ENCODE peak calls at places on chromosomes 11 and 22, in eight cellular contexts. B is RWPE1, R is NCI-H774, I is neuronal stem cell, J is SK-MEL-5, T is C1 segment of cervical spinal cord, G is midbrain, H is PC-3. X is an unnamed sample.

GRCh38 chr11:35274909-35275807 is 136.2 kb downstream of the CD44 start:
- DNase-seq in H (peak; percentile 84), T (no peak), I (no peak), B (no peak), J (peak; percentile 13), G (peak; percentile 61), R (peak; percentile 66), X (no peak)

GRCh38 chr11:44804449-44805151 is 77.8 kb downstream of the TSPAN18 start:
- DNase-seq in T (no peak), I (no peak), J (no peak), B (no peak), G (no peak), R (no peak), H (no peak), X (no peak)

GRCh38 chr11:34926101-34926830 is 9.8 kb downstream of the PDHX start:
- DNase-seq in H (peak; percentile 67), B (peak; percentile 6), I (peak; percentile 26), G (peak; percentile 51), T (no peak), J (peak; percentile 69), R (no peak), X (no peak)

GRCh38 chr11:120985718-120986569 is 38.0 kb upstream of the TBCEL start:
- DNase-seq in B (peak; percentile 46), H (peak; percentile 47), G (peak; percentile 38), T (no peak), R (peak; percentile 69), I (peak; percentile 63), J (peak; percentile 9), X (no peak)

GRCh38 chr11:48169259-48169658 is 47.4 kb upstream of the OR4B1 start:
- DNase-seq in R (no peak), G (no peak), B (no peak), J (no peak), H (no peak), I (no peak), T (no peak), X (no peak)

GRCh38 chr11:62030071-62030684 is 62.7 kb upstream of the FTH1 start:
- DNase-seq in I (no peak), T (no peak), B (no peak), R (no peak), H (no peak), J (no peak), G (no peak), X (no peak)

GRCh38 chr11:61571869-61572268 is 9.0 kb downstream of the SYT7 start:
- DNase-seq in J (no peak), I (no peak), R (no peak), T (no peak), H (no peak), G (no peak), B (no peak), X (no peak)

GRCh38 chr22:36102995-36103394 is 57.6 kb downstream of the APOL3 start:
- DNase-seq in T (no peak), J (no peak), R (no peak), G (no peak), H (no peak), I (no peak), B (no peak), X (no peak)

GRCh38 chr22:20319041-20319744 is 667 bp downstream of the DGCR6L start:
- DNase-seq in T (no peak), H (no peak), J (no peak), I (no peak), R (no peak), B (no peak), G (no peak), X (no peak)

GRCh38 chr22:36334838-36335603 is 52.7 kb downstream of the MYH9 start:
- DNase-seq in G (peak; percentile 86), B (no peak), T (peak; percentile 66), I (no peak), R (no peak), H (peak; percentile 41), J (peak; percentile 65), X (no peak)

GRCh38 chr22:43004362-43005035 is 10.4 kb downstream of the PACSIN2 start:
- DNase-seq in T (no peak), B (no peak), I (no peak), R (no peak), J (no peak), G (no peak), H (no peak), X (no peak)

GRCh38 chr22:50612715-50613221 is 12.2 kb downstream of the MAPK8IP2 start:
- DNase-seq in J (peak; percentile 29), T (no peak), I (no peak), R (no peak), B (peak; percentile 45), G (no peak), H (no peak), X (no peak)

GRCh38 chr22:50546326-50547230 is 879 bp downstream of the KLHDC7B start:
- DNase-seq in J (no peak), R (no peak), T (no peak), B (no peak), I (no peak), G (no peak), H (no peak), X (no peak)

GRCh38 chr11:34324466-34324865 is 33.3 kb downstream of the ABTB2 start:
- DNase-seq in T (no peak), I (no peak), G (no peak), J (no peak), H (no peak), R (no peak), B (no peak), X (no peak)

GRCh38 chr11:31608995-31609394 is 99.4 kb downstream of the ELP4 start:
- DNase-seq in H (no peak), T (no peak), G (no peak), J (no peak), R (no peak), B (no peak), I (no peak), X (no peak)

GRCh38 chr11:124896821-124897391 is 759 bp downstream of the ROBO4 start:
- DNase-seq in J (no peak), G (no peak), I (no peak), T (no peak), R (no peak), B (no peak), H (no peak), X (no peak)

GRCh38 chr11:120203626-120204025 is 7.2 kb upstream of the OAF start:
- DNase-seq in I (no peak), T (no peak), J (no peak), R (no peak), G (no peak), B (no peak), H (no peak), X (no peak)

GRCh38 chr11:76616676-76617552 is 53.6 kb downstream of the LRRC32 start:
- DNase-seq in J (no peak), T (no peak), I (no peak), G (no peak), B (no peak), H (no peak), R (no peak), X (no peak)

GRCh38 chr11:92703431-92703830 is 266.0 kb upstream of the MTNR1B start:
- DNase-seq in I (no peak), G (no peak), R (no peak), B (no peak), H (peak; percentile 10), J (no peak), T (no peak), X (no peak)

GRCh38 chr11:45169310-45170072 is 23.1 kb downstream of the PRDM11 start:
- DNase-seq in R (no peak), I (no peak), J (no peak), T (no peak), B (no peak), H (no peak), G (no peak), X (no peak)

GRCh38 chr22:27537481-27537891 is 264.1 kb downstream of the MN1 start:
- DNase-seq in R (no peak), J (no peak), H (no peak), I (no peak), G (no peak), B (no peak), T (no peak), X (no peak)

GRCh38 chr11:126797801-126798200 is 202.8 kb downstream of the KIRREL3 start:
- DNase-seq in G (no peak), R (no peak), T (no peak), I (no peak), H (no peak), J (no peak), B (no peak), X (no peak)

GRCh38 chr11:71311928-71312510 is 59.6 kb upstream of the SHANK2 start:
- DNase-seq in G (no peak), B (no peak), H (no peak), J (no peak), R (no peak), I (no peak), T (no peak), X (no peak)

GRCh38 chr22:44738347-44738715 is 14.0 kb upstream of the ARHGAP8 start:
- DNase-seq in G (no peak), J (no peak), T (no peak), I (no peak), H (peak; percentile 21), R (no peak), B (peak; percentile 24), X (no peak)

GRCh38 chr11:93939084-93939780 is 81.9 kb upstream of the HEPHL1 start:
- DNase-seq in H (peak; percentile 98), T (no peak), I (no peak), B (peak; percentile 80), G (no peak), J (peak; percentile 65), R (no peak), X (no peak)

GRCh38 chr11:77602385-77603105 is 12.8 kb downstream of the AQP11 start:
- DNase-seq in T (no peak), I (no peak), B (peak; percentile 64), G (peak; percentile 28), R (no peak), J (peak; percentile 78), H (peak; percentile 97), X (no peak)

GRCh38 chr11:134510641-134511040 is 98.6 kb upstream of the B3GAT1 start:
- DNase-seq in I (no peak), G (no peak), R (no peak), T (no peak), B (no peak), H (no peak), J (no peak), X (no peak)

GRCh38 chr22:30228509-30229359 is 17.8 kb downstream of the LIF start:
- DNase-seq in R (no peak), H (peak; percentile 93), T (no peak), G (no peak), I (no peak), B (peak; percentile 72), J (no peak), X (no peak)